ENCODE peak calls at places on chromosomes 12 and 14, in four cellular contexts. One of them, this sample, is unnamed.

GRCh38 chr14:101476931-101477553 is 84.3 kb upstream of the DIO3 start:
- DNase-seq in IMR-90: no peak
- DNase-seq in K562: no peak
- DNase-seq in GM12878: no peak
- DNase-seq in this sample: no peak

GRCh38 chr14:23302290-23303225 is at the start of gene PPP1R3E:
- DNase-seq in K562: peak
- DNase-seq in GM12878: no peak
- DNase-seq in IMR-90: peak
- DNase-seq in this sample: peak

GRCh38 chr12:59649203-59649602 is 53.4 kb downstream of the SLC16A7 start:
- DNase-seq in GM12878: no peak
- DNase-seq in K562: no peak
- DNase-seq in IMR-90: peak
- DNase-seq in this sample: no peak

GRCh38 chr14:102323102-102323501 is 3.6 kb downstream of the ZNF839 start:
- DNase-seq in K562: no peak
- DNase-seq in IMR-90: peak
- DNase-seq in GM12878: no peak
- DNase-seq in this sample: peak

GRCh38 chr14:68873379-68873778 is 80.5 kb upstream of the ZFP36L1 start:
- DNase-seq in K562: no peak
- DNase-seq in IMR-90: no peak
- DNase-seq in GM12878: no peak
- DNase-seq in this sample: no peak

GRCh38 chr12:44015333-44015941 is 179.6 kb downstream of the TMEM117 start:
- DNase-seq in K562: peak
- DNase-seq in IMR-90: peak
- DNase-seq in GM12878: peak
- DNase-seq in this sample: peak

GRCh38 chr12:109949089-109949488 is 47.1 kb downstream of the GIT2 start:
- DNase-seq in IMR-90: peak
- DNase-seq in GM12878: no peak
- DNase-seq in K562: no peak
- DNase-seq in this sample: no peak

GRCh38 chr14:99037777-99038176 is 234.2 kb downstream of the BCL11B start:
- DNase-seq in GM12878: no peak
- DNase-seq in IMR-90: no peak
- DNase-seq in K562: peak
- DNase-seq in this sample: no peak

GRCh38 chr12:80698847-80699542 is 8.4 kb upstream of the MYF6 start:
- DNase-seq in GM12878: no peak
- DNase-seq in IMR-90: no peak
- DNase-seq in K562: no peak
- DNase-seq in this sample: no peak

GRCh38 chr12:50162225-50162624 is 4.9 kb downstream of the CERS5 start:
- DNase-seq in K562: no peak
- DNase-seq in GM12878: no peak
- DNase-seq in IMR-90: peak
- DNase-seq in this sample: no peak

GRCh38 chr12:91379051-91379775 is 196.6 kb upstream of the DCN start:
- DNase-seq in IMR-90: no peak
- DNase-seq in GM12878: no peak
- DNase-seq in K562: no peak
- DNase-seq in this sample: no peak

GRCh38 chr14:69999246-69999645 is 120.0 kb downstream of the SMOC1 start:
- DNase-seq in GM12878: no peak
- DNase-seq in IMR-90: peak
- DNase-seq in K562: no peak
- DNase-seq in this sample: peak
- TF ChIP-seq FOS in GM12878: no peak
- TF ChIP-seq FOS in IMR-90: peak
- TF ChIP-seq FOS in K562: no peak
- TF ChIP-seq FOS in this sample: no peak

GRCh38 chr12:32002848-32003493 is 43.8 kb downstream of the RESF1 start:
- DNase-seq in GM12878: no peak
- DNase-seq in K562: no peak
- DNase-seq in IMR-90: no peak
- DNase-seq in this sample: no peak
- TF ChIP-seq FOS in GM12878: no peak
- TF ChIP-seq FOS in K562: no peak
- TF ChIP-seq FOS in IMR-90: no peak
- TF ChIP-seq FOS in this sample: no peak

GRCh38 chr14:96206461-96206860 is 1.8 kb downstream of the BDKRB2 start:
- DNase-seq in K562: no peak
- DNase-seq in IMR-90: no peak
- DNase-seq in GM12878: no peak
- DNase-seq in this sample: no peak
- TF ChIP-seq FOS in K562: no peak
- TF ChIP-seq FOS in IMR-90: no peak
- TF ChIP-seq FOS in GM12878: no peak
- TF ChIP-seq FOS in this sample: no peak

GRCh38 chr14:60002819-60003492 is 83.0 kb downstream of the LRRC9 start:
- DNase-seq in IMR-90: no peak
- DNase-seq in K562: no peak
- DNase-seq in GM12878: no peak
- DNase-seq in this sample: no peak
- TF ChIP-seq FOS in IMR-90: no peak
- TF ChIP-seq FOS in K562: no peak
- TF ChIP-seq FOS in GM12878: no peak
- TF ChIP-seq FOS in this sample: no peak

DNA sequence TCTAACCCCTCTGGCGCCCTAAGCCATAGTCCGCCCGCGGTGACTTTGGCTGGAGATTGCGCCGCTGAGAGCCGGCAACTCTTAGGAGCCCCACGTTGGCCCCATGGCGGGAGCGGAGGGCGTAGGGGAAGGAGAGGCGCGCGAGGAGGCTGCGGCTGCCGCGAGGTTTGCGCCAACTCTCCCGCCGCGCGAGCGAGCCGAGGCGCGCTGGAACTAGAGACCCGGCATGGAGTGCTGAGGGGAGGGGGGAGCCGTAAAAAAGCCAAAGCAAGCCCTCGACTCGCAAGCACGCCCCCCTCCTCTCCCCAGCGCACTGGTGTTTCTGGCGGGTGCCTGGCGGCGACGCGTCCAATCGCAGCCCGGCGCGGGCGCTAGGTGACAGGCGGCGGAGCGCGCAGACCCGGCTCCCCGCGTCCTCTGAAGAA is at the start of gene SYT10:
- DNase-seq in K562: peak
- DNase-seq in IMR-90: no peak
- DNase-seq in GM12878: no peak
- DNase-seq in this sample: peak
- TF ChIP-seq FOS in K562: no peak
- TF ChIP-seq FOS in IMR-90: no peak
- TF ChIP-seq FOS in GM12878: no peak
- TF ChIP-seq FOS in this sample: no peak

GRCh38 chr14:100051103-100051502 is 14.1 kb upstream of the EVL start:
- DNase-seq in GM12878: no peak
- DNase-seq in K562: no peak
- DNase-seq in IMR-90: no peak
- DNase-seq in this sample: no peak

GRCh38 chr14:100048786-100049185 is 16.4 kb upstream of the EVL start:
- DNase-seq in IMR-90: no peak
- DNase-seq in GM12878: no peak
- DNase-seq in K562: no peak
- DNase-seq in this sample: no peak

GRCh38 chr14:100051543-100051942 is 13.7 kb upstream of the EVL start:
- DNase-seq in IMR-90: peak
- DNase-seq in GM12878: no peak
- DNase-seq in K562: no peak
- DNase-seq in this sample: no peak

GRCh38 chr14:100047600-100047999 is 17.6 kb upstream of the EVL start:
- DNase-seq in GM12878: no peak
- DNase-seq in K562: no peak
- DNase-seq in IMR-90: no peak
- DNase-seq in this sample: no peak

GRCh38 chr14:100049220-100049619 is 16.0 kb upstream of the EVL start:
- DNase-seq in GM12878: no peak
- DNase-seq in K562: no peak
- DNase-seq in IMR-90: peak
- DNase-seq in this sample: peak
- TF ChIP-seq FOS in GM12878: no peak
- TF ChIP-seq FOS in K562: no peak
- TF ChIP-seq FOS in IMR-90: no peak
- TF ChIP-seq FOS in this sample: no peak

DNA sequence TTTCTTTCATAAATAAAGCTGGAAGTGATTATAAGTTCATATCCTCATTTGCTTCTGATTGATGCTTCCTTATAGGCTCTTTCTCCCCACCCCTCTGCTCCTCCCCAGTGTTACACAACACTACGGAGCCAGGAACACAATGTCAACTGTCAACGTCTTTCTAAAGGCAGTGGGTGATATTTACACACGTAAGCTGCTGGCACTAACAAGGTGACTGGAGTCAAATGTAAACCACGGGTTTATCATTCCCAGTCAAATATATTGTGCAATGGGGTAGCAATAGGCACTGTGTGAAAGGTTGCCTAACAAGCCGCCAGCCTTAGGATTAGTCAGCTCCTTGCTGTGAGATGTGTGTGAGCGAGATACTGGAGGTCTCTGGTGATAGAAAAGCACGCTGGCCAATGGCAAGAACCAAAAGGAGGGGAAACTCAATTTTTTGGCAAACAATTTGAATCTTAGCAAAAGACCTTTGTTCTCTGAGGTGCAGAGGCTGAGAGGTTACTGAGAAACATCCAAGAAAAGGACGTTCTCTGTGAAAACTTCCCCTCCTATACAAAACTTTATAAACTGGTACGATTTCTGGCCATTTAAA is 22.1 kb upstream of the HECTD1 start:
- DNase-seq in IMR-90: peak
- DNase-seq in K562: peak
- DNase-seq in GM12878: no peak
- DNase-seq in this sample: no peak
- TF ChIP-seq FOS in IMR-90: peak
- TF ChIP-seq FOS in K562: peak
- TF ChIP-seq FOS in GM12878: no peak
- TF ChIP-seq FOS in this sample: no peak

GRCh38 chr12:85356596-85357385 is 76.8 kb downstream of the ALX1 start:
- DNase-seq in IMR-90: no peak
- DNase-seq in K562: no peak
- DNase-seq in GM12878: no peak
- DNase-seq in this sample: peak
- TF ChIP-seq FOS in IMR-90: no peak
- TF ChIP-seq FOS in K562: no peak
- TF ChIP-seq FOS in GM12878: no peak
- TF ChIP-seq FOS in this sample: peak

DNA sequence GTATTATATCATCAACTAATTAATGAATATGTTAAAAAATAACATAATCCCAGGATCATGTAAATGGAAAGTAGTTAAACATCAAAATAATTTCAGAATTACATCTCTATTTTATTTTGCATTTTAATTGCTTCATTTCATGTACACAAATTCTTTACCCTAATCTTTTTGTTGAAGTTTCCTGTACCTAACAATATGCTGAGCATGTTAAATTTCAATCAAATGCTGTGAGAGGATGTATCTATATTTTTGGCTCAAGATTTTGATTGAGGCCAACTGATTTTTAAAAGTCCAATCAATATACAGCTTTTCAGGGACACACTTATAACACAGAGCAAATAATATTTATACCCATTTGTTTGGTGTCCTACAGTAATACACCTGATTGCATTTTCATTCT is 6.4 kb downstream of the GPRC5D start:
- DNase-seq in K562: no peak
- DNase-seq in IMR-90: no peak
- DNase-seq in GM12878: no peak
- DNase-seq in this sample: no peak
- TF ChIP-seq FOS in K562: no peak
- TF ChIP-seq FOS in IMR-90: no peak
- TF ChIP-seq FOS in GM12878: no peak
- TF ChIP-seq FOS in this sample: no peak

GRCh38 chr14:65631040-65631439 is 218.5 kb downstream of the FUT8 start:
- DNase-seq in GM12878: peak
- DNase-seq in IMR-90: no peak
- DNase-seq in K562: no peak
- DNase-seq in this sample: no peak
- TF ChIP-seq FOS in GM12878: no peak
- TF ChIP-seq FOS in IMR-90: no peak
- TF ChIP-seq FOS in K562: no peak
- TF ChIP-seq FOS in this sample: no peak